ENCODE peak calls at places on chromosomes 1 and 21, in four cellular contexts. R is A549, C is K562, F is HepG2. W is an unnamed sample.

GRCh38 chr1:118881751-118882150 is 106.4 kb downstream of the TBX15 start:
- DNase-seq in R (no peak), C (no peak), F (no peak), W (no peak)

GRCh38 chr1:58652351-58653184 is 47.3 kb downstream of the MYSM1 start:
- DNase-seq in R (peak), C (peak), F (peak), W (peak)

GRCh38 chr21:32102426-32102825 is 176.4 kb downstream of the MIS18A start:
- DNase-seq in R (no peak), C (no peak), F (no peak), W (no peak)

GRCh38 chr1:190429932-190430331 is 47.7 kb downstream of the BRINP3 start:
- DNase-seq in R (no peak), C (no peak), F (no peak), W (no peak)

GRCh38 chr1:94949681-94950661 is 23.1 kb upstream of the CNN3 start:
- DNase-seq in R (no peak), C (no peak), F (peak), W (no peak)

GRCh38 chr1:53771648-53772047 is 32.7 kb upstream of the GLIS1 start:
- DNase-seq in R (no peak), C (no peak), F (no peak), W (no peak)

GRCh38 chr21:28687571-28687970 is 305.1 kb downstream of the LTN1 start:
- DNase-seq in R (no peak), C (no peak), F (no peak), W (no peak)

GRCh38 chr21:15139881-15140280 is 75.1 kb upstream of the NRIP1 start:
- DNase-seq in R (no peak), C (no peak), F (no peak), W (no peak)

GRCh38 chr1:240611619-240612490 is at the start of gene GREM2:
- DNase-seq in R (peak), C (no peak), F (no peak), W (peak)

GRCh38 chr21:26098758-26099157 is 71.8 kb downstream of the APP start:
- DNase-seq in R (no peak), C (no peak), F (no peak), W (no peak)
- TF ChIP-seq NR3C1 in R (no peak), C (no peak), F (no peak), W (no peak)

GRCh38 chr1:80054129-80054528 is 1047.6 kb upstream of the ADGRL4 start:
- DNase-seq in R (peak), C (peak), F (no peak), W (no peak)
- TF ChIP-seq NR3C1 in R (no peak), C (no peak), F (no peak), W (no peak)

DNA sequence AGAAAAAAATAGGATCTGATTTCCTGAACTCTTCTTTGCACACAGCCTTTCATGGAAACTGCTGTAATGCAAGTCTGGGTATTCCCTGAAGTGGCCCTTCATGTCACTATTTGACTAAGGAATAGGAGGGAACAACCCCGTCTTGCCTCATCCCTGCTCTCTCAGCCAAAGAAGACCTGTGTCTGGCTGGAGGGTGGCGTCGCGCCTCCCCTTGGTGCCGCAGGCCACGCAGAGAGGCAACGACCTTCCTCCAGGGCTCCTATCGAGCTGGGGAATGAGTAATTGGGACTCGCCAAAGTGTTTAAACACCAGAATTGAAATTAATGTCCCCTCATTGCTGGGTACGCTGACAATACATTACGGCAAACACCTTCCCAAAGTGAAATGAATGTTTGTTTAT is 129.8 kb downstream of the PBX1 start:
- DNase-seq in R (no peak), C (no peak), F (no peak), W (no peak)
- TF ChIP-seq NR3C1 in R (no peak), C (no peak), F (no peak), W (no peak)

GRCh38 chr1:241638091-241638682 is 2.0 kb downstream of the CHML start:
- DNase-seq in R (no peak), C (no peak), F (no peak), W (no peak)

GRCh38 chr1:241640149-241640866 is at the start of the genes CHML and OPN3:
- DNase-seq in R (peak), C (peak), F (peak), W (peak)

GRCh38 chr1:241640867-241641542 is 836 bp upstream of the CHML start:
- DNase-seq in R (peak), C (no peak), F (peak), W (no peak)

GRCh38 chr1:241639040-241639652 is 1.0 kb downstream of the CHML start:
- DNase-seq in R (no peak), C (no peak), F (no peak), W (no peak)

DNA sequence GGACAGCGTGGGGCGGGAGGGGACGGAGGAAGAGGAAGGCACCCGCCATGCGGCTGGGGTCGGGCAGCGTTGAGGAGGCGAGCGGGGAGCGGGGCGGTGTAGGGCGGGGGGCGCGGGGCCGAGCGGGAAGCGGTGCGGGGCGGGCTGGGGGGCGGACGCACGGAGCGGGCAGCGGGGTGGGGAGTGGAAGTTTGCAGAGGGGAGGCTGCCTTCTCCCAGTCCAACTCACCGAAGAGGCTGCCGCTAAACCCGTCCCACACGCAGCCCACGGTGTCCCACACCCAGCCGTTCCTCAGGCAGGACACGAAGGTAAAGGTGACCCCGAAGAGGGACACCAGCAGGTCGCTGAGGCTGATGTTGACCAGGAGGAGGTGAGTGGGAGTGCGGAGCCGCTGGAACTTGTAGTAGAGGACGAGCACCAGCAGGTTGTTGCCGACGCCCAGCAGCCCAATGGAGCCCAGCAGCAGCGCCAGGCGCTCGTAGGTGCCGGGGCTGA is 468 bp downstream of the CHML start:
- DNase-seq in R (peak), C (peak), F (peak), W (peak)
- TF ChIP-seq NR3C1 in R (no peak), C (no peak), F (no peak), W (no peak)

W was measured in WTC11.